ENCODE peak calls at places on chromosomes 6 and 20, in ten cellular contexts. Y is GOT3; I is stimulated activated CD4-positive, alpha-beta T cell treated with anti-CD3 and anti-CD28 coated beads, TNF-alpha, amount 100 ng/mL, for 1 hour; V is HS-5; U is astrocyte; Z is NCI-H1694; B is Right ventricle myocardium superior; R is B cell; J is occipital lobe; Q is mucosa of gallbladder. P is an unnamed sample.

GRCh38 chr6:168385380-168385779 is 55.6 kb upstream of the SMOC2 start:
- DNase-seq in R (no peak), I (no peak), V (no peak), J (no peak), B (no peak), Z (no peak), Y (no peak), U (no peak), Q (no peak), P (peak; percentile 12)

GRCh38 chr6:33746036-33746600 is 587 bp downstream of the IP6K3 start:
- DNase-seq in U (peak; percentile 21), Z (no peak), Y (no peak), I (no peak), J (peak; percentile 60), V (no peak), R (no peak), B (peak; percentile 86), Q (no peak), P (peak; percentile 29)

GRCh38 chr20:49482621-49483017 is at the start of gene KCNB1:
- DNase-seq in Q (peak; percentile 46), Z (no peak), I (no peak), V (no peak), Y (no peak), U (peak; percentile 12), J (no peak), B (peak; percentile 66), R (no peak), P (peak; percentile 70)

GRCh38 chr6:162336359-162336758 is 391.2 kb downstream of the PRKN start:
- DNase-seq in R (no peak), B (no peak), Z (no peak), I (no peak), V (no peak), Y (no peak), J (no peak), U (no peak), Q (no peak), P (no peak)

GRCh38 chr20:57664924-57665588 is 44.8 kb downstream of the PMEPA1 start:
- DNase-seq in Z (no peak), U (no peak), J (no peak), V (no peak), B (peak; percentile 13), R (no peak), Q (no peak), Y (no peak), I (no peak), P (no peak)

GRCh38 chr6:137193256-137194070 is 20.0 kb upstream of the IL22RA2 start:
- DNase-seq in Q (no peak), J (no peak), V (no peak), B (no peak), Y (no peak), I (no peak), U (no peak), Z (no peak), R (no peak), P (no peak)

GRCh38 chr20:3311623-3312022 is 72.6 kb upstream of the SLC4A11 start:
- DNase-seq in Y (no peak), R (no peak), B (no peak), Z (no peak), V (no peak), Q (no peak), J (no peak), U (no peak), I (no peak), P (no peak)

GRCh38 chr6:15661815-15662245 is 998 bp downstream of the DTNBP1 start:
- DNase-seq in Y (no peak), J (no peak), Q (no peak), U (no peak), V (no peak), R (no peak), I (no peak), Z (no peak), B (no peak), P (no peak)

GRCh38 chr6:105179244-105180065 is at the start of gene POPDC3:
- DNase-seq in Z (no peak), V (no peak), J (peak; percentile 11), Q (no peak), B (no peak), R (no peak), I (no peak), Y (no peak), U (no peak), P (peak; percentile 16)

GRCh38 chr6:99736302-99736701 is 129.7 kb downstream of the PRDM13 start:
- DNase-seq in J (no peak), Z (no peak), I (no peak), U (no peak), B (no peak), Q (no peak), R (no peak), Y (no peak), V (no peak), P (no peak)

GRCh38 chr6:12490376-12490903 is 200.3 kb downstream of the EDN1 start:
- DNase-seq in Y (no peak), Q (no peak), Z (no peak), B (no peak), U (peak; percentile 28), J (no peak), V (no peak), R (no peak), I (no peak), P (no peak)

GRCh38 chr6:15842718-15843117 is 179.9 kb upstream of the DTNBP1 start:
- DNase-seq in Z (no peak), U (no peak), V (no peak), J (no peak), Q (no peak), Y (no peak), I (no peak), R (no peak), B (no peak), P (no peak)

GRCh38 chr20:57661201-57662027 is 41.2 kb upstream of the ZBP1 start:
- DNase-seq in R (peak; percentile 31), U (no peak), V (no peak), Q (no peak), J (no peak), Z (no peak), I (no peak), Y (no peak), B (peak; percentile 36), P (no peak)

GRCh38 chr20:59750209-59750840 is 146.0 kb downstream of the PHACTR3 start:
- DNase-seq in V (no peak), U (no peak), I (no peak), Y (no peak), R (no peak), J (no peak), B (no peak), Z (no peak), Q (no peak), P (no peak)

GRCh38 chr6:56040271-56040670 is 164.9 kb upstream of the BMP5 start:
- DNase-seq in V (peak; percentile 30), U (peak; percentile 73), J (no peak), I (no peak), Q (no peak), R (no peak), Z (no peak), Y (no peak), B (no peak), P (peak; percentile 34)

GRCh38 chr20:31848088-31848999 is 2.9 kb upstream of the FOXS1 start:
- DNase-seq in J (no peak), Z (no peak), Q (no peak), Y (no peak), B (no peak), R (no peak), U (no peak), I (no peak), V (no peak), P (no peak)

GRCh38 chr6:21885101-21885500 is 291.6 kb downstream of the SOX4 start:
- DNase-seq in Z (no peak), Y (no peak), U (no peak), V (no peak), R (no peak), B (no peak), I (no peak), J (no peak), Q (no peak), P (no peak)

GRCh38 chr6:33977606-33978438 is 168.1 kb downstream of the GRM4 start:
- DNase-seq in B (no peak), Y (no peak), Z (no peak), I (no peak), J (no peak), R (peak; percentile 9), Q (no peak), U (no peak), V (no peak), P (no peak)

GRCh38 chr6:36793296-36793912 is 45.8 kb downstream of the CPNE5 start:
- DNase-seq in Q (no peak), Y (no peak), Z (no peak), B (no peak), J (peak; percentile 46), U (no peak), I (no peak), R (no peak), V (no peak), P (no peak)

GRCh38 chr6:125753218-125753936 is 3.9 kb downstream of the HEY2 start:
- DNase-seq in B (no peak), J (no peak), I (no peak), Q (no peak), Z (no peak), R (no peak), V (no peak), U (no peak), Y (no peak), P (peak; percentile 55)

GRCh38 chr6:151179321-151179720 is 60.4 kb upstream of the AKAP12 start:
- DNase-seq in Z (no peak), B (no peak), Q (no peak), I (no peak), U (peak; percentile 95), V (peak; percentile 49), R (no peak), Y (no peak), J (no peak), P (no peak)

GRCh38 chr6:11532097-11532496 is 5.5 kb upstream of the TMEM170B start:
- DNase-seq in V (no peak), J (no peak), Y (no peak), R (no peak), Q (no peak), B (no peak), Z (no peak), I (no peak), U (no peak), P (no peak)

GRCh38 chr6:35417979-35418661 is 34.0 kb upstream of the FANCE start:
- DNase-seq in B (no peak), J (no peak), I (no peak), Z (no peak), U (no peak), V (no peak), R (no peak), Y (no peak), Q (no peak), P (no peak)

GRCh38 chr6:131054392-131055250 is 8.4 kb downstream of the EPB41L2 start:
- DNase-seq in Q (no peak), R (no peak), Y (no peak), I (no peak), Z (no peak), J (no peak), U (no peak), B (no peak), V (no peak), P (no peak)

GRCh38 chr6:21188505-21189223 is 404.9 kb upstream of the SOX4 start:
- DNase-seq in V (no peak), R (no peak), J (no peak), U (no peak), Z (no peak), B (no peak), Y (no peak), I (no peak), Q (no peak), P (peak; percentile 96)

GRCh38 chr20:7770578-7770977 is 169.7 kb downstream of the HAO1 start:
- DNase-seq in B (no peak), Y (no peak), R (no peak), Z (no peak), J (no peak), Q (no peak), U (peak; percentile 18), I (no peak), V (no peak), P (no peak)

GRCh38 chr20:46364670-46365482 is 41.5 kb downstream of the ELMO2 start:
- DNase-seq in R (no peak), I (no peak), B (no peak), J (peak; percentile 48), Y (no peak), V (no peak), U (no peak), Q (no peak), Z (no peak), P (no peak)

GRCh38 chr6:163694988-163695942 is 280.7 kb downstream of the QKI start:
- DNase-seq in U (no peak), R (no peak), J (no peak), V (no peak), Z (no peak), I (no peak), Y (no peak), Q (no peak), B (no peak), P (no peak)

P was measured in A673.